ENCODE peak calls at places on chromosome 2, in four cellular contexts. B is C1 segment of cervical spinal cord; H is naive thymus-derived CD8-positive, alpha-beta T cell; Q is T-helper 9 cell. U is an unnamed sample.

GRCh38 chr2:216465580-216466197 is 33.0 kb upstream of the RPL37A start:
- DNase-seq in B (no peak), H (no peak), Q (no peak), U (no peak)

GRCh38 chr2:231259104-231259503 is 60.7 kb downstream of the ARMC9 start:
- DNase-seq in B (no peak), H (no peak), Q (no peak), U (no peak)

GRCh38 chr2:144239726-144240125 is 280.2 kb downstream of the ZEB2 start:
- DNase-seq in B (no peak), H (no peak), Q (no peak), U (no peak)

GRCh38 chr2:158539176-158539895 is 82.6 kb downstream of the PKP4 start:
- DNase-seq in B (no peak), H (no peak), Q (no peak), U (no peak)

GRCh38 chr2:65204461-65205230 is 23.0 kb upstream of the ACTR2 start:
- DNase-seq in B (no peak), H (no peak), Q (peak; percentile 7), U (no peak)

GRCh38 chr2:131645177-131645765 is 117.6 kb downstream of the CCDC74A start:
- DNase-seq in B (no peak), H (no peak), Q (no peak), U (no peak)

GRCh38 chr2:48946444-48947048 is 191.0 kb upstream of the LHCGR start:
- DNase-seq in B (peak; percentile 51), H (peak; percentile 44), Q (peak; percentile 3), U (peak; percentile 31)

GRCh38 chr2:218733615-218734021 is 23.0 kb downstream of the TTLL4 start:
- DNase-seq in B (no peak), H (no peak), Q (no peak), U (peak; percentile 52)

GRCh38 chr2:169462896-169463695 is 16.2 kb upstream of the BBS5 start:
- DNase-seq in B (no peak), H (no peak), Q (no peak), U (no peak)

GRCh38 chr2:157262248-157262647 is 4.7 kb downstream of the GALNT5 start:
- DNase-seq in B (no peak), H (no peak), Q (no peak), U (no peak)

U was measured in left cardiac atrium.